ENCODE peak calls at places on chromosome 2, in nine cellular contexts. E is T1000; P is PC-3; B is brain pericyte; M is foreskin keratinocyte; U is hypothalamus; C is NCI-H226; X is HEK293T; D is stimulated activated CD4-positive, alpha-beta T cell treated with anti-CD3 and anti-CD28 coated beads, Interleukin-2, amount 100 ng/mL, for 48 hours. W is an unnamed sample.

GRCh38 chr2:236974752-236975151 is 110.9 kb upstream of the COPS8 start:
- DNase-seq in E (no peak), P (no peak), B (no peak), M (no peak), U (no peak), C (no peak), X (no peak), D (no peak), W (no peak)

GRCh38 chr2:219128401-219128800 is 32.2 kb downstream of the NHEJ1 start:
- DNase-seq in E (no peak), P (no peak), B (no peak), M (no peak), U (no peak), C (no peak), X (no peak), D (no peak), W (no peak)

GRCh38 chr2:71602581-71602980 is 149.2 kb downstream of the DYSF start:
- DNase-seq in E (no peak), P (no peak), B (no peak), M (no peak), U (no peak), C (no peak), X (no peak), D (no peak), W (no peak)

GRCh38 chr2:175205523-175205922 is 24.0 kb upstream of the ATP5MC3 start:
- DNase-seq in E (no peak), P (peak; percentile 32), B (no peak), M (no peak), U (no peak), C (peak; percentile 18), X (no peak), D (no peak), W (no peak)

GRCh38 chr2:57906152-57906732 is 140.4 kb upstream of the VRK2 start:
- DNase-seq in E (no peak), P (peak; percentile 82), B (no peak), M (peak; percentile 12), U (no peak), C (peak; percentile 11), X (peak; percentile 50), D (no peak), W (no peak)

GRCh38 chr2:119766944-119767343 is 7.2 kb downstream of the PTPN4 start:
- DNase-seq in E (no peak), P (no peak), B (no peak), M (no peak), U (no peak), C (no peak), X (no peak), D (no peak), W (no peak)

GRCh38 chr2:29270606-29271005 is 155.4 kb downstream of the CLIP4 start:
- DNase-seq in E (no peak), P (no peak), B (no peak), M (peak; percentile 32), U (no peak), C (no peak), X (no peak), D (no peak), W (no peak)

GRCh38 chr2:112204411-112204810 is 50.4 kb downstream of the ZC3H8 start:
- DNase-seq in E (no peak), P (no peak), B (no peak), M (no peak), U (no peak), C (peak; percentile 24), X (no peak), D (no peak), W (no peak)

GRCh38 chr2:198374375-198375072 is 570.1 kb downstream of the PLCL1 start:
- DNase-seq in E (peak; percentile 9), P (peak; percentile 53), B (no peak), M (peak; percentile 20), U (no peak), C (peak; percentile 29), X (peak; percentile 38), D (peak; percentile 16), W (peak; percentile 5)

GRCh38 chr2:26422947-26423629 is 21.4 kb downstream of the DRC1 start:
- DNase-seq in E (no peak), P (no peak), B (no peak), M (no peak), U (no peak), C (no peak), X (no peak), D (no peak), W (no peak)

GRCh38 chr2:163595033-163595432 is 140.8 kb downstream of the FIGN start:
- DNase-seq in E (no peak), P (peak; percentile 34), B (no peak), M (no peak), U (no peak), C (no peak), X (no peak), D (no peak), W (no peak)

GRCh38 chr2:48398285-48399135 is 131.4 kb upstream of the STON1 start:
- DNase-seq in E (no peak), P (no peak), B (no peak), M (no peak), U (no peak), C (no peak), X (no peak), D (no peak), W (peak; percentile 60)

GRCh38 chr2:207765541-207765940 is 4.2 kb downstream of the FZD5 start:
- DNase-seq in E (no peak), P (no peak), B (no peak), M (no peak), U (no peak), C (no peak), X (no peak), D (no peak), W (no peak)

GRCh38 chr2:28522479-28522878 is 26.6 kb downstream of the PLB1 start:
- DNase-seq in E (no peak), P (no peak), B (no peak), M (no peak), U (no peak), C (no peak), X (no peak), D (no peak), W (no peak)

GRCh38 chr2:238860966-238861730 is 13.3 kb downstream of the TWIST2 start:
- DNase-seq in E (no peak), P (no peak), B (no peak), M (no peak), U (no peak), C (no peak), X (no peak), D (no peak), W (no peak)

GRCh38 chr2:67572721-67573485 is 175.8 kb downstream of the ETAA1 start:
- DNase-seq in E (no peak), P (peak; percentile 57), B (no peak), M (no peak), U (no peak), C (no peak), X (no peak), D (no peak), W (no peak)

GRCh38 chr2:152247337-152247695 is 71.8 kb upstream of the STAM2 start:
- DNase-seq in E (no peak), P (peak; percentile 85), B (no peak), M (peak; percentile 37), U (no peak), C (no peak), X (no peak), D (no peak), W (no peak)

GRCh38 chr2:156405586-156405985 is 30.6 kb upstream of the GPD2 start:
- DNase-seq in E (no peak), P (no peak), B (no peak), M (peak; percentile 14), U (no peak), C (no peak), X (no peak), D (no peak), W (no peak)

GRCh38 chr2:74597456-74597855 is 42.9 kb downstream of the DOK1 start:
- DNase-seq in E (no peak), P (no peak), B (no peak), M (no peak), U (no peak), C (no peak), X (no peak), D (no peak), W (no peak)

GRCh38 chr2:230758566-230759480 is 46.2 kb downstream of the CAB39 start:
- DNase-seq in E (no peak), P (no peak), B (peak; percentile 32), M (peak; percentile 29), U (no peak), C (peak; percentile 41), X (no peak), D (no peak), W (no peak)

GRCh38 chr2:201357216-201357615 is at the start of gene FLACC1:
- DNase-seq in E (peak; percentile 64), P (peak; percentile 45), B (peak; percentile 60), M (no peak), U (no peak), C (peak; percentile 58), X (peak; percentile 46), D (no peak), W (no peak)

GRCh38 chr2:213078686-213079085 is 72.7 kb downstream of the IKZF2 start:
- DNase-seq in E (no peak), P (no peak), B (no peak), M (no peak), U (no peak), C (no peak), X (no peak), D (no peak), W (no peak)